ENCODE peak calls at places on chromosomes 3 and 15, in five cellular contexts. E, T, D, C and B are unnamed samples.

GRCh38 chr3:178236555-178237277 is 299.5 kb upstream of the KCNMB2 start:
- DNase-seq in C (no peak), D (no peak), E (peak; percentile 53), T (no peak), B (no peak)

GRCh38 chr3:179898024-179898423 is 138.7 kb downstream of the PEX5L start:
- DNase-seq in T (no peak), C (no peak), D (peak; percentile 94), E (no peak), B (peak; percentile 7)

GRCh38 chr3:151903501-151903991 is 30.1 kb downstream of the SUCNR1 start:
- DNase-seq in D (no peak), T (no peak), E (no peak), C (no peak), B (peak; percentile 83)

GRCh38 chr3:11638669-11639402 is 4.9 kb downstream of the VGLL4 start:
- DNase-seq in T (no peak), E (no peak), C (no peak), D (peak; percentile 75), B (no peak)

GRCh38 chr15:33292718-33293307 is 18.0 kb upstream of the RYR3 start:
- DNase-seq in C (peak; percentile 37), E (no peak), D (peak; percentile 88), T (no peak), B (peak; percentile 27)

GRCh38 chr15:71802770-71803169 is 7.6 kb upstream of the NR2E3 start:
- DNase-seq in E (no peak), T (no peak), D (no peak), C (no peak), B (peak; percentile 28)

GRCh38 chr3:168086541-168087260 is 9.0 kb downstream of the GOLIM4 start:
- DNase-seq in E (no peak), T (no peak), D (peak; percentile 75), C (no peak), B (no peak)

GRCh38 chr3:76349715-76350480 is 564.5 kb upstream of the ZNF717 start:
- DNase-seq in E (no peak), C (no peak), D (no peak), T (no peak), B (no peak)

GRCh38 chr3:127396473-127396872 is 108.6 kb upstream of the PRR20G start:
- DNase-seq in D (peak; percentile 37), E (no peak), T (no peak), C (no peak), B (no peak)

GRCh38 chr3:187230011-187230410 is 32.7 kb downstream of the RTP1 start:
- DNase-seq in D (no peak), T (no peak), C (no peak), E (no peak), B (no peak)

GRCh38 chr15:96285306-96285705 is 45.2 kb upstream of the NR2F2 start:
- DNase-seq in D (no peak), E (no peak), T (no peak), C (no peak), B (no peak)

GRCh38 chr15:36867436-36867835 is 232.9 kb downstream of the MEIS2 start:
- DNase-seq in C (no peak), E (no peak), D (no peak), T (no peak), B (no peak)

GRCh38 chr15:51917493-51917892 is 54.1 kb downstream of the LEO1 start:
- DNase-seq in T (no peak), C (peak; percentile 41), D (peak; percentile 49), E (no peak), B (peak; percentile 21)

GRCh38 chr3:117719316-117719926 is 1009.8 kb downstream of the TUSC7 start:
- DNase-seq in C (peak; percentile 61), E (no peak), D (peak; percentile 70), T (no peak), B (peak; percentile 70)

GRCh38 chr3:48294611-48295263 is 38.7 kb downstream of the SPINK8 start:
- DNase-seq in C (no peak), T (no peak), E (no peak), D (no peak), B (no peak)

GRCh38 chr3:59773970-59774369 is 724.1 kb upstream of the CFAP20DC start:
- DNase-seq in D (peak; percentile 78), C (no peak), T (no peak), E (no peak), B (no peak)

GRCh38 chr3:64306745-64307144 is 81.5 kb upstream of the PRICKLE2 start:
- DNase-seq in C (no peak), D (no peak), T (no peak), E (no peak), B (no peak)

GRCh38 chr15:88833688-88834087 is 30.5 kb downstream of the ACAN start:
- DNase-seq in D (no peak), E (no peak), C (no peak), T (no peak), B (no peak)

GRCh38 chr3:72496055-72496690 is 352.1 kb downstream of the SHQ1 start:
- DNase-seq in E (no peak), T (no peak), D (peak; percentile 91), C (no peak), B (no peak)

GRCh38 chr3:112980080-112980479 is 5.2 kb upstream of the CD200R1 start:
- DNase-seq in D (no peak), E (no peak), C (no peak), T (no peak), B (no peak)